ENCODE peak calls at places on chromosomes 16 and 17, in six cellular contexts. R is heart right ventricle, O is HepG2, Q is left lung, N is right atrium auricular region, G is tibial artery. W is an unnamed sample.

GRCh38 chr17:1511290-1511689 is 5.1 kb downstream of the INPP5K start:
- DNase-seq in R (peak), O (no peak), Q (no peak), N (no peak), G (peak), W (no peak)

GRCh38 chr17:78883533-78884131 is 19.4 kb downstream of the CEP295NL start:
- DNase-seq in R (peak), O (peak), Q (peak), N (peak), G (peak), W (no peak)

GRCh38 chr17:2965621-2966275 is 97.7 kb downstream of the OR1D5 start:
- DNase-seq in R (no peak), O (no peak), Q (peak), N (no peak), G (peak), W (no peak)

GRCh38 chr16:55030944-55031343 is 100.3 kb downstream of the IRX5 start:
- DNase-seq in R (no peak), O (no peak), Q (no peak), N (no peak), G (peak), W (no peak)

GRCh38 chr16:11996433-11997174 is 20.1 kb downstream of the SNX29 start:
- DNase-seq in R (no peak), O (no peak), Q (no peak), N (no peak), G (no peak), W (no peak)

GRCh38 chr17:45227631-45228120 is 6.0 kb downstream of the FMNL1 start:
- DNase-seq in R (no peak), O (no peak), Q (no peak), N (no peak), G (no peak), W (no peak)

GRCh38 chr16:17105239-17105721 is 365.5 kb downstream of the XYLT1 start:
- DNase-seq in R (no peak), O (no peak), Q (no peak), N (no peak), G (no peak), W (no peak)

GRCh38 chr17:31467502-31468256 is 76.2 kb downstream of the RAB11FIP4 start:
- DNase-seq in R (peak), O (peak), Q (no peak), N (no peak), G (no peak), W (no peak)

GRCh38 chr17:77707546-77707945 is 251.0 kb upstream of the TNRC6C start:
- DNase-seq in R (no peak), O (no peak), Q (no peak), N (no peak), G (peak), W (no peak)

GRCh38 chr16:9034056-9034455 is 57.4 kb upstream of the HAPSTR1 start:
- DNase-seq in R (no peak), O (no peak), Q (no peak), N (no peak), G (no peak), W (no peak)

DNA sequence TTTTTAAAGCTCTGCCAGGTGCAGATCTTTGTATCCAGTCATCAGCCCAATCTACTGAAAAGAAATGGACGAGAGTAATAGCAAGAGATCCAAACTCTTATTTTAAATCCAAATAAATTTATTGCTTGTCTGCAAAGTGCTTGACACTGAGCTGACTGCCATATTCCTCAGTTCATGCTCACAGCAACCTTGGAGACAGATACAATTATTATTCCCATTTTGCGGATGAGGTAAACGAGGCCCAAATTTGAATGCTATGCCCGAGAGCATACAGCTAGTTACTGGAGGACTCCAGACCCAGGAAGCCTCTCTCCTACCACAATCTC is 620 bp downstream of the NOB1 start:
- DNase-seq in R (no peak), O (no peak), Q (no peak), N (no peak), G (no peak), W (no peak)
- H3K27ac ChIP-seq in R (peak), O (peak), Q (peak), N (peak), G (peak), W (peak)

GRCh38 chr16:52069866-52070265 is 477.1 kb downstream of the TOX3 start:
- DNase-seq in R (no peak), O (peak), Q (no peak), N (no peak), G (no peak), W (no peak)
- TF ChIP-seq CTCF in R (peak), O (peak), Q (no peak), N (peak), G (no peak), W (no peak)

GRCh38 chr17:83200746-83201145 is 121.3 kb downstream of the METRNL start:
- DNase-seq in R (peak), O (no peak), Q (peak), N (no peak), G (peak), W (no peak)
- H3K27ac ChIP-seq in R (peak), O (no peak), Q (peak), N (peak), G (peak), W (no peak)

DNA sequence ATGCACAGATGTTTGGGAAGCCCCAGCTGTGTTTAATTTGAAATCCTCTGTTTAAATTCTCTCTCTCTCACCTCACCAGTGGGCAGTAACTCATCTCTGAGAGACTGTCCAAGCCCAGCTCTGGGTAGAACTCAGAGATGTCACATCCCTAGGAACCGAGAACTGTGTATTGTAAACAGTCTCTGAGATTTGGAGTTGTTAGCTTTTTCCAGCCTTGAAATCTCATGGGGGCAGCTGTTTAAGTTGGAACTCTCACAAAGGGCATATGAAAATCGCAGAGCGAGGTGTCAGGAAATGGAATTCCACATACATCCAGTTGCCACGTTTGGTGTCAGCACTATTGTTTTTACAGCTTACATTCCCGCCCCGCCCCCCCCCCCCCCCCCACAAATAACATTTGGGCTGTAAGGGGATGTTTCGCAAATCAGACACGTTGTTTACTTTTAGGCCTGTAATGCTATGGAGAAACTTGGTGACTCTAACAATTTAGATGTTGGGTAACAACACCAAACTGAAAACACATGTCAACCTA is 34.3 kb downstream of the VPS35L start:
- DNase-seq in R (no peak), O (peak), Q (no peak), N (no peak), G (no peak), W (no peak)
- TF ChIP-seq CTCF in R (no peak), O (no peak), Q (no peak), N (no peak), G (no peak), W (no peak)

DNA sequence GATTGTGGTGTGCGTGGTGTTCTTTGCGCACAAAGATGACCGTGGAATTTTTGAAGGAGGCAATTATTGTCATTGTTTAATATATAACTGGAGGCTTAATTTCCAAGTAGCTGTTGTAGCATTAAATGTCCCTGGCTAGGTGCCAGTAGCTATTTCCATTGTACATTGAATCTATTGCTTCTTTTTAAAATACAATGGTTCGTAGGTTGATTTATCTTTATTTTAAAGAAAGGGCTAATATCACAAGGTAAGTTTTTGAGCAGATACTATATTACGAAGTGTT is 127.1 kb downstream of the RPTOR start:
- DNase-seq in R (no peak), O (no peak), Q (no peak), N (no peak), G (no peak), W (no peak)
- H3K27ac ChIP-seq in R (no peak), O (peak), Q (no peak), N (no peak), G (no peak), W (no peak)

DNA sequence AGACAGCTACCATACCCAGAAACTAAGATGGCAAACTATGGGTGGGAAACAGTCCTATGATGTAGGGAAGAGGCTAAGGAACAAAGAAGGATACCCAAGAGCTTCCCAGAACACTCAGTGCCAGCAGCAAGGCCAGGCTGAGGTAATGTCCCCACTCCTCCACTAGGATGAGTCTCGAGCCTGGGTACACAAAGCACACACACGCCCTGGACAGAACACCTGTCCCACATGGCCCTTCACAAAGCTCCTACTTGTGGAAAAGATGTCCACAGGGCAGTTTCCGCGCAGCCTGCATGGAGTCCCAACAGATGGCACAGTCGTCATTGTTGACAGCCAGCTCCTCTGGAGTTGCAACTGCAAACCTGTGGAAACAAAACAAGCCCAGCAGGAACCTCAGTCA is 23.9 kb downstream of the AMFR start:
- DNase-seq in R (no peak), O (peak), Q (no peak), N (no peak), G (no peak), W (no peak)
- TF ChIP-seq CTCF in R (no peak), O (peak), Q (no peak), N (no peak), G (no peak), W (no peak)

DNA sequence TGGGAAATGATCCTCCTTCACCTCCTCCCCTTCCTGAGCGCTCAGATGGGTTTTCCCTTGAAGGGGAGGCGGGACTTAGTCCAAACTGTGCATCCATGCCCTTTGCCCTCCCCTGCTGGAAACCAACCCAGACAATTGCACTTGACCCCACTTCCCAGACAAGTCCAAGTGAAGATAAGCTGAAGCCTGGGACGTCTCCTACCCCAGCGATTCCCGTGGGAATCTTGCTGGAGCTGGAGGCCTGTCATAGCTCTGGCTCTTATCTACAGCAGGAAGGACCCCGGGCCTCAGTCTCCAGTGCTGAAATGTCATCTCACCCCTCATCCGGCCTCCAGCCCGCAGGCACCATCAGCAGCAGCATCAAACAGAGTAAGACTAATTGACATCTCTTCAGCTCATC is 6.5 kb upstream of the NGFR start:
- DNase-seq in R (peak), O (no peak), Q (no peak), N (no peak), G (no peak), W (no peak)
- H3K27ac ChIP-seq in R (no peak), O (no peak), Q (no peak), N (no peak), G (no peak), W (no peak)

GRCh38 chr16:21727344-21727743 is 63.6 kb downstream of the OTOA start:
- DNase-seq in R (no peak), O (no peak), Q (no peak), N (no peak), G (no peak), W (no peak)
- TF ChIP-seq CTCF in R (no peak), O (no peak), Q (no peak), N (no peak), G (no peak), W (no peak)

DNA sequence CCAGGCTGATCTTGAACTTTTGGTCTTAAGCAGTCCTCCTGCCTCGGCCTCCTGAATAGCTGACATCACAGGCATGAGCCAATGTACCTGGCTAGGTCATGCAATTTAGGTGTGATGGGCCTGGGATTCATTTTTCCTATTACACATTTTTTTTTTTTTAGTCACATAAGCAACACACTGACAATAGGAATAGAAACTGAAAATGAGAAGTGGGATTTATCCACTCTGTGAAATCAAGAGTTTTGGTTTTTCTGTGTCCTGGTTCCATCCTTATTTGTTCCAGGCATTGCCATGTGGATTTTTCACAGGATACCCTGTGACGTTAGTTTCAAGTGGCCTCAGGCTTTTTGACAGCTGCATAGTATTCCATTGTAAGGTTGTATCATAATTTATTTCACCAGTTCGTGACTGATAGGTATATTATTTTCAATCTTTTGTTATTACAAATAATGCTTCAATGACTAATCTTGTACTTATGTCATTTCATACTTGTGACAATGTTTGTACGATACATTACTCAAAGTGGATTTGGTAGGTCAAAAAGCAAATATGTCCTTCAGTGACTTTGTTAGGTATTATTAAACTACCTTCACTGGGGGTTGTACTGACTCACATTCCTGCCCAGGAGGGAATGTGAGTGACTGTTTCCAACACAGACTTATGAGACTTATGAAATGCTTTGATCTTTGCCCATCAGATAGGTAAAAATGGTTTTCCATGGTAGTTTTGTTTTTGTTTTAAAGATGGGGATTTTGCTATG is 10.6 kb downstream of the ADCY7 start:
- DNase-seq in R (no peak), O (peak), Q (no peak), N (no peak), G (no peak), W (no peak)
- H3K27ac ChIP-seq in R (peak), O (no peak), Q (peak), N (no peak), G (no peak), W (peak)

GRCh38 chr16:21101631-21102420 is 48.8 kb downstream of the DNAH3 start:
- DNase-seq in R (peak), O (peak), Q (no peak), N (peak), G (no peak), W (peak)
- TF ChIP-seq CTCF in R (no peak), O (peak), Q (peak), N (peak), G (no peak), W (peak)

W was measured in CD4-positive, alpha-beta T cell.